ENCODE peak calls at places on chromosomes 5 and 9, in four cellular contexts. J is neural progenitor cell, K is HFFc6, X is ovary. I is an unnamed sample.

GRCh38 chr5:57986746-57987145 is 473.1 kb downstream of the PLK2 start:
- DNase-seq in J (no peak), K (peak), X (no peak), I (no peak)

GRCh38 chr9:133509179-133510083 is 15.3 kb downstream of the MYMK start:
- DNase-seq in J (peak), K (no peak), X (no peak), I (no peak)

GRCh38 chr5:52794519-52794918 is 6.8 kb downstream of the ITGA1 start:
- DNase-seq in J (no peak), K (no peak), X (no peak), I (no peak)

GRCh38 chr9:134546231-134546731 is 95.3 kb upstream of the COL5A1 start:
- DNase-seq in J (peak), K (no peak), X (no peak), I (no peak)

GRCh38 chr5:40991168-40991980 is 79.8 kb downstream of the MROH2B start:
- DNase-seq in J (no peak), K (peak), X (peak), I (no peak)

GRCh38 chr5:140346348-140347221 is at the start of gene HBEGF:
- DNase-seq in J (peak), K (peak), X (peak), I (no peak)

GRCh38 chr5:58666598-58667595 is 84.0 kb downstream of the RAB3C start:
- DNase-seq in J (peak), K (no peak), X (no peak), I (no peak)

GRCh38 chr5:181186022-181186421 is 19.0 kb downstream of the TRIM7 start:
- DNase-seq in J (no peak), K (no peak), X (no peak), I (no peak)

GRCh38 chr9:91847576-91847975 is 102.5 kb downstream of the ROR2 start:
- DNase-seq in J (no peak), K (peak), X (peak), I (no peak)

GRCh38 chr5:125295405-125295872 is 549.0 kb upstream of the ZNF608 start:
- DNase-seq in J (no peak), K (peak), X (no peak), I (no peak)

GRCh38 chr5:149757186-149757950 is 27.3 kb downstream of the PPARGC1B start:
- DNase-seq in J (no peak), K (no peak), X (no peak), I (no peak)

GRCh38 chr9:78439192-78439865 is 142.4 kb downstream of the PSAT1 start:
- DNase-seq in J (peak), K (peak), X (peak), I (peak)

GRCh38 chr5:113488645-113489184 is 462 bp upstream of the MCC start:
- DNase-seq in J (no peak), K (no peak), X (no peak), I (no peak)

GRCh38 chr9:6564868-6565267 is 80.7 kb downstream of the GLDC start:
- DNase-seq in J (no peak), K (no peak), X (peak), I (no peak)

GRCh38 chr9:122102156-122102555 is 9.0 kb upstream of the TTLL11 start:
- DNase-seq in J (no peak), K (no peak), X (no peak), I (no peak)

GRCh38 chr5:143874312-143874711 is 62.4 kb downstream of the HMHB1 start:
- DNase-seq in J (no peak), K (peak), X (no peak), I (no peak)

GRCh38 chr5:128174951-128175350 is 91.4 kb downstream of the SLC12A2 start:
- DNase-seq in J (no peak), K (peak), X (no peak), I (no peak)

DNA sequence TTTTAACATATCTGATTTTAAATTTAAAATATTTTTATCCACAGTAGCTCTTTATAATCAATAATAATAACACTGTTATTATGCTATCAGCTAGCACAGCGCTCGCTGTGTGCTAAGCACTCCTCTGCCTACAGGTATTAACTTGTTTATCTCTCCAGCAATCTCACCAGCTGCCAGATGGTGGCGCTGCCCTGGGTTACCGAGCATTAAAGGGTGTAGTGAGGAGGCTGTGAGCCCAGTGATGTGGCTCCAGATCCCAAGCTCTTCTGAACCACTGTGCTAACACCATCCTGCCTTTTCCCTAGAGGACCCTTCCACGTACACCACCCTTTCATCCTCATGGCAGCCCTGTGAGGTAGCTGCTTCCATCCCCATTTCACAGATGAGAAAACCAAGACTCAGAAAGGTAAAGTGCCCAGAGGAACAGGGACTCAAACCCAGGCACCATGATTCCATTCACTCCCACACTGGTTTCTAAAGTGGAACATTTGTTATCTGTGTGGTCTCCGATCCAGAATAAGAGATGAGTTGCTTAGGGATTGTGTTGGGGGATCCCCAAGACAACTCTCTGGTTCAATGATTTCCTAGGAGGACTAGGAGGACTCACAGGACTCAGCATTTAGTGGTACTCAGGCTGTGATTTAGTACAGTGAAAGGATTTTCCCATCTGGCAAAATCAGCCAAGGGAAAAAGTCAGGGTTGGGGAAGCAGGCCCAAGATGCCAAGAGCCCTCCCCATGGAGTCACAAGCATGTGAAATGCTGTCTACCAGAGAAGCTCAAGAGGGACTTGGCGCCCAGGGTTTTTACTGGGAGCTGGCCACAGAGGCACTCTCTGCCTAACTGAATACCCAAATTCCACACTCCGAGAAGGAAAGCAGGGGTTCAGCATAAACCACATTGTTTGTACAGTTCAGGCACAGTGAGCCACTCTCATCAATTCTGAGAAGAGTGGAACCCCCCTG is 7.0 kb downstream of the IGFBPL1 start:
- DNase-seq in J (peak), K (no peak), X (no peak), I (no peak)
- TF ChIP-seq CTCF in J (peak), K (peak), X (no peak), I (no peak)

DNA sequence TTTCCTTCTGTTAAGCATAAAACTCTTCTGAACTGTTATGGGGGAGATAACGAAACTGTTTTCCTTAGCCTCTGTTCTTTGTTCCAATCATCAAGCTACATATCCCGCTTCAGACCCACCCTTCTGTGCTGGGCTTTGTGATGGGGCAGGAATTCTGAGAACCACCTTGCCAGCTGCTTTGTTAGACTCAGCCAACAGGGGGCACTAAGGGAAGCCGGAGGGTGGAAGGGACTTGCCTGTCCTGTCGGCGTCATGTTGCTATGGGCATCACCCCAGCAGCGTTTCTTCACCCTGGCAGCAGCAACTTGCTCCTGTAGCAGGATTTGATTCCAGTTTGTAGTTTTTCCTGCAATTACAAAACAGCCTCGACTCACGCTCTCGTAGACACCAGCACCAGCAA is 169.1 kb downstream of the CAAP1 start:
- DNase-seq in J (peak), K (peak), X (no peak), I (no peak)
- TF ChIP-seq CTCF in J (peak), K (peak), X (no peak), I (no peak)

GRCh38 chr5:106127341-106127781 is 1543.4 kb downstream of the EFNA5 start:
- DNase-seq in J (no peak), K (no peak), X (no peak), I (no peak)
- TF ChIP-seq CTCF in J (no peak), K (no peak), X (no peak), I (no peak)

DNA sequence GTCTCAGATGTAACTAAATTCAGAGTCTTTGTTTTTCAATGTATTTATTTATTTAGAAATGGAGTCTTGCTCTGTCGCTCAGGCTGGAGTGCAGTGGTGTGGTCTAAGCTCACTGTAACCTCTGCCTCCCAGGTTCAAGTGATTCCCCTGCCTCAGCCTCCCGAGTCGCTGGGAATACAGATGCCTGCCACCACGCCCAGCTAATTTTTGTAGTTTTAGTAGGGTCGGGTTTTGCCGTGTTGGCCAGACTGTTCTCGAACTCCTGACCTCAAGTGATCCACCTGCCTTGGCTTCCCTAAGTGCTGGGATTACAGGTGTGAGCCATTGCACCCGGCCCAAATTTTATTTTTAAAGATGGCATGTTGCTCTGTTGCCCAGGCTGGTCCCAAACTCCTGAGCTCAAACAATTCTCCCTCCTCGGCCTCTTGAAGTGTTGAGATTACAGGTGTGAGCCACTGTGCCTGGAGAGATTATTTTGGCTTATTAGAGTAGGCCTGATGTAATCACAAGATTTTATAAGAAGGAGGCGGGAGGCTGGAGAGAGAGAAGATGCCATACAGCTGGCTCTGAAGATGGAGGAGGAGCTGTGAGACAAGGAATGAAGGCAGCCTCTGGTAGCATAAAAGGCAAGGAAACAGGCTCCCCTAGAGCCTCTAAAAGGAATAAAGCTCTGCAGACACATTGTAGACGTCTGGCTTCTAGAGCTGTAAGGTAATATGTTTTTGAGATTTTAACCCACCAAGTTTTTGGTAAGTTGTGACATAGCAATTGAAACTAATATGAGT is 12.9 kb upstream of the KLF9 start:
- DNase-seq in J (peak), K (peak), X (no peak), I (no peak)
- TF ChIP-seq CTCF in J (no peak), K (no peak), X (no peak), I (no peak)

I was measured in omental fat pad.